ENCODE peak calls at places on chromosomes 7 and 10, in nine cellular contexts. C is tibial artery; D is activated T-cell treated with anti-CD3 and anti-CD28 coated beads, Interleukin-2, amount 50 U/mL, for 48 hours; M is astrocyte of the spinal cord; J is HFF-Myc; I is anterior cingulate cortex; O is brain microvascular endothelial cell; F is stimulated activated naive CD8-positive, alpha-beta T cell treated with anti-CD3 and anti-CD28 coated beads, Interleukin-15, Interleukin-2, amounts not matched to agents 100 U/mL and 50 U/mL, for 24 hours; T is PC-9. P is an unnamed sample.

GRCh38 chr7:151252961-151253691 is 4.6 kb upstream of the SMARCD3 start:
- DNase-seq in C (no peak), D (no peak), M (no peak), J (no peak), I (no peak), O (no peak), F (no peak), T (no peak), P (no peak)

GRCh38 chr7:38107486-38107893 is 70.6 kb upstream of the STARD3NL start:
- DNase-seq in C (peak; percentile 55), D (peak; percentile 73), M (peak; percentile 63), J (peak; percentile 15), I (peak; percentile 5), O (peak; percentile 55), F (peak; percentile 75), T (peak; percentile 47), P (peak; percentile 17)

GRCh38 chr10:69345890-69346474 is 67.7 kb downstream of the HK1 start:
- DNase-seq in C (no peak), D (no peak), M (no peak), J (no peak), I (no peak), O (no peak), F (no peak), T (no peak), P (no peak)

GRCh38 chr10:63698815-63699205 is 177.6 kb downstream of the REEP3 start:
- DNase-seq in C (no peak), D (no peak), M (no peak), J (no peak), I (no peak), O (no peak), F (no peak), T (no peak), P (no peak)

GRCh38 chr10:1253476-1254353 is 197.5 kb downstream of the WDR37 start:
- DNase-seq in C (no peak), D (peak; percentile 30), M (no peak), J (no peak), I (no peak), O (no peak), F (peak; percentile 10), T (no peak), P (no peak)

GRCh38 chr7:114921636-114922150 is at the start of gene MDFIC:
- DNase-seq in C (no peak), D (peak; percentile 44), M (no peak), J (no peak), I (no peak), O (no peak), F (peak; percentile 32), T (no peak), P (no peak)

GRCh38 chr7:157006205-157006747 is 4.2 kb downstream of the MNX1 start:
- DNase-seq in C (no peak), D (no peak), M (no peak), J (no peak), I (no peak), O (no peak), F (peak; percentile 15), T (no peak), P (no peak)

GRCh38 chr7:158252081-158252836 is 335.4 kb downstream of the PTPRN2 start:
- DNase-seq in C (peak; percentile 8), D (no peak), M (no peak), J (no peak), I (peak; percentile 34), O (no peak), F (no peak), T (no peak), P (no peak)

GRCh38 chr7:129667116-129667515 is 55.6 kb downstream of the NRF1 start:
- DNase-seq in C (no peak), D (no peak), M (no peak), J (no peak), I (no peak), O (no peak), F (no peak), T (no peak), P (no peak)

GRCh38 chr10:5952731-5953385 is 24.5 kb downstream of the IL15RA start:
- DNase-seq in C (no peak), D (no peak), M (no peak), J (no peak), I (no peak), O (no peak), F (no peak), T (no peak), P (no peak)

GRCh38 chr10:61923210-61924024 is 21.9 kb downstream of the ARID5B start:
- DNase-seq in C (no peak), D (no peak), M (peak; percentile 56), J (no peak), I (no peak), O (peak; percentile 40), F (no peak), T (no peak), P (peak; percentile 60)

GRCh38 chr7:27175626-27176342 is 1.7 kb upstream of the HOXA10 start:
- DNase-seq in C (peak; percentile 22), D (no peak), M (no peak), J (no peak), I (no peak), O (no peak), F (no peak), T (no peak), P (no peak)

GRCh38 chr7:98283127-98283886 is 1.8 kb downstream of the BRI3 start:
- DNase-seq in C (peak; percentile 71), D (no peak), M (peak; percentile 31), J (no peak), I (no peak), O (peak; percentile 27), F (no peak), T (peak; percentile 78), P (no peak)

GRCh38 chr7:33091111-33091531 is 18.1 kb downstream of the RP9 start:
- DNase-seq in C (no peak), D (no peak), M (peak; percentile 39), J (no peak), I (no peak), O (no peak), F (no peak), T (peak; percentile 68), P (no peak)

GRCh38 chr7:91784469-91784868 is 96.0 kb downstream of the MTERF1 start:
- DNase-seq in C (no peak), D (no peak), M (peak; percentile 62), J (peak; percentile 50), I (no peak), O (peak; percentile 26), F (no peak), T (peak; percentile 65), P (peak; percentile 38)

GRCh38 chr7:105399043-105399725 is 10.5 kb upstream of the SRPK2 start:
- DNase-seq in C (no peak), D (no peak), M (peak; percentile 43), J (peak; percentile 21), I (no peak), O (no peak), F (no peak), T (no peak), P (peak; percentile 29)

GRCh38 chr7:101273126-101273525 is 28.2 kb upstream of the FIS1 start:
- DNase-seq in C (no peak), D (no peak), M (no peak), J (no peak), I (no peak), O (no peak), F (no peak), T (no peak), P (no peak)

GRCh38 chr10:75407716-75408511 is 6.3 kb upstream of the ZNF503 start:
- DNase-seq in C (peak; percentile 63), D (no peak), M (peak; percentile 49), J (no peak), I (no peak), O (no peak), F (no peak), T (peak; percentile 24), P (peak; percentile 47)

GRCh38 chr10:52229271-52229931 is 84.7 kb upstream of the DKK1 start:
- DNase-seq in C (no peak), D (no peak), M (peak; percentile 21), J (no peak), I (no peak), O (peak; percentile 9), F (no peak), T (no peak), P (no peak)

GRCh38 chr10:31745612-31746376 is 182.8 kb downstream of the ARHGAP12 start:
- DNase-seq in C (no peak), D (peak; percentile 52), M (peak; percentile 92), J (peak; percentile 88), I (no peak), O (peak; percentile 89), F (no peak), T (peak; percentile 53), P (peak; percentile 83)

GRCh38 chr7:16129431-16130126 is 291.8 kb downstream of the CRPPA start:
- DNase-seq in C (no peak), D (no peak), M (peak; percentile 85), J (peak; percentile 80), I (no peak), O (peak; percentile 58), F (no peak), T (peak; percentile 95), P (peak; percentile 20)

P was measured in hepatic stellate cell.